ENCODE peak calls at places on chromosome 16, in nine cellular contexts. One of them, this sample, is unnamed.

GRCh38 chr16:22813223-22813945 is 578 bp upstream of the HS3ST2 start:
- DNase-seq in foreskin keratinocyte: peak; percentile 73
- DNase-seq in fibroblast of pulmonary artery: peak; percentile 27
- DNase-seq in mucosa of descending colon: peak; percentile 48
- DNase-seq in retinal pigment epithelial cell: peak; percentile 4
- DNase-seq in brain microvascular endothelial cell: no peak
- DNase-seq in Peyer's patch: no peak
- DNase-seq in fibroblast of the aortic adventitia: peak; percentile 11
- DNase-seq in AG09319: no peak
- DNase-seq in this sample: peak; percentile 89

GRCh38 chr16:13969711-13970110 is 49.8 kb downstream of the ERCC4 start:
- DNase-seq in foreskin keratinocyte: no peak
- DNase-seq in fibroblast of pulmonary artery: no peak
- DNase-seq in mucosa of descending colon: no peak
- DNase-seq in retinal pigment epithelial cell: no peak
- DNase-seq in brain microvascular endothelial cell: no peak
- DNase-seq in Peyer's patch: no peak
- DNase-seq in fibroblast of the aortic adventitia: no peak
- DNase-seq in AG09319: no peak
- DNase-seq in this sample: no peak

GRCh38 chr16:20385844-20386832 is 18.4 kb downstream of the PDILT start:
- DNase-seq in foreskin keratinocyte: peak; percentile 7
- DNase-seq in fibroblast of pulmonary artery: peak; percentile 62
- DNase-seq in mucosa of descending colon: peak; percentile 76
- DNase-seq in retinal pigment epithelial cell: no peak
- DNase-seq in brain microvascular endothelial cell: peak; percentile 48
- DNase-seq in Peyer's patch: peak; percentile 25
- DNase-seq in fibroblast of the aortic adventitia: peak; percentile 54
- DNase-seq in AG09319: peak; percentile 3
- DNase-seq in this sample: peak; percentile 73

GRCh38 chr16:2595376-2596200 is 57.8 kb downstream of the PDPK1 start:
- DNase-seq in foreskin keratinocyte: no peak
- DNase-seq in fibroblast of pulmonary artery: no peak
- DNase-seq in mucosa of descending colon: no peak
- DNase-seq in retinal pigment epithelial cell: no peak
- DNase-seq in brain microvascular endothelial cell: no peak
- DNase-seq in Peyer's patch: no peak
- DNase-seq in fibroblast of the aortic adventitia: no peak
- DNase-seq in AG09319: no peak
- DNase-seq in this sample: no peak

GRCh38 chr16:13270602-13271001 is 369.2 kb downstream of the SHISA9 start:
- DNase-seq in foreskin keratinocyte: no peak
- DNase-seq in fibroblast of pulmonary artery: no peak
- DNase-seq in mucosa of descending colon: no peak
- DNase-seq in retinal pigment epithelial cell: no peak
- DNase-seq in brain microvascular endothelial cell: no peak
- DNase-seq in Peyer's patch: no peak
- DNase-seq in fibroblast of the aortic adventitia: no peak
- DNase-seq in AG09319: no peak
- DNase-seq in this sample: no peak

GRCh38 chr16:88535181-88535856 is 34.9 kb upstream of the ZC3H18 start:
- DNase-seq in foreskin keratinocyte: no peak
- DNase-seq in fibroblast of pulmonary artery: no peak
- DNase-seq in mucosa of descending colon: no peak
- DNase-seq in retinal pigment epithelial cell: no peak
- DNase-seq in brain microvascular endothelial cell: no peak
- DNase-seq in Peyer's patch: no peak
- DNase-seq in fibroblast of the aortic adventitia: no peak
- DNase-seq in AG09319: no peak
- DNase-seq in this sample: no peak

GRCh38 chr16:69600202-69600601 is 34.4 kb downstream of the NFAT5 start:
- DNase-seq in foreskin keratinocyte: no peak
- DNase-seq in fibroblast of pulmonary artery: no peak
- DNase-seq in mucosa of descending colon: no peak
- DNase-seq in retinal pigment epithelial cell: no peak
- DNase-seq in brain microvascular endothelial cell: no peak
- DNase-seq in Peyer's patch: no peak
- DNase-seq in fibroblast of the aortic adventitia: no peak
- DNase-seq in AG09319: no peak
- DNase-seq in this sample: no peak

GRCh38 chr16:25064967-25065366 is 46.6 kb upstream of the LCMT1 start:
- DNase-seq in foreskin keratinocyte: no peak
- DNase-seq in fibroblast of pulmonary artery: no peak
- DNase-seq in mucosa of descending colon: no peak
- DNase-seq in retinal pigment epithelial cell: peak; percentile 55
- DNase-seq in brain microvascular endothelial cell: no peak
- DNase-seq in Peyer's patch: no peak
- DNase-seq in fibroblast of the aortic adventitia: no peak
- DNase-seq in AG09319: no peak
- DNase-seq in this sample: no peak

GRCh38 chr16:83400234-83400633 is 407.5 kb upstream of the HSBP1 start:
- DNase-seq in foreskin keratinocyte: no peak
- DNase-seq in fibroblast of pulmonary artery: peak; percentile 17
- DNase-seq in mucosa of descending colon: no peak
- DNase-seq in retinal pigment epithelial cell: no peak
- DNase-seq in brain microvascular endothelial cell: no peak
- DNase-seq in Peyer's patch: no peak
- DNase-seq in fibroblast of the aortic adventitia: no peak
- DNase-seq in AG09319: no peak
- DNase-seq in this sample: no peak

GRCh38 chr16:70678898-70679652 is 6.8 kb downstream of the MTSS2 start:
- DNase-seq in foreskin keratinocyte: no peak
- DNase-seq in fibroblast of pulmonary artery: no peak
- DNase-seq in mucosa of descending colon: no peak
- DNase-seq in retinal pigment epithelial cell: no peak
- DNase-seq in brain microvascular endothelial cell: no peak
- DNase-seq in Peyer's patch: no peak
- DNase-seq in fibroblast of the aortic adventitia: no peak
- DNase-seq in AG09319: no peak
- DNase-seq in this sample: no peak

GRCh38 chr16:12067714-12068401 is 91.3 kb downstream of the SNX29 start:
- DNase-seq in foreskin keratinocyte: peak; percentile 24
- DNase-seq in fibroblast of pulmonary artery: peak; percentile 91
- DNase-seq in mucosa of descending colon: peak; percentile 56
- DNase-seq in retinal pigment epithelial cell: peak; percentile 42
- DNase-seq in brain microvascular endothelial cell: peak; percentile 81
- DNase-seq in Peyer's patch: peak; percentile 58
- DNase-seq in fibroblast of the aortic adventitia: peak; percentile 92
- DNase-seq in AG09319: peak; percentile 67
- DNase-seq in this sample: peak; percentile 37

GRCh38 chr16:86778108-86778745 is 199.9 kb downstream of the FOXL1 start:
- DNase-seq in foreskin keratinocyte: no peak
- DNase-seq in fibroblast of pulmonary artery: no peak
- DNase-seq in mucosa of descending colon: no peak
- DNase-seq in retinal pigment epithelial cell: no peak
- DNase-seq in brain microvascular endothelial cell: no peak
- DNase-seq in Peyer's patch: no peak
- DNase-seq in fibroblast of the aortic adventitia: no peak
- DNase-seq in AG09319: no peak
- DNase-seq in this sample: no peak
- TF ChIP-seq CTCF in foreskin keratinocyte: no peak
- TF ChIP-seq CTCF in fibroblast of pulmonary artery: no peak
- TF ChIP-seq CTCF in mucosa of descending colon: no peak
- TF ChIP-seq CTCF in retinal pigment epithelial cell: no peak
- TF ChIP-seq CTCF in brain microvascular endothelial cell: no peak
- TF ChIP-seq CTCF in Peyer's patch: no peak
- TF ChIP-seq CTCF in fibroblast of the aortic adventitia: no peak
- TF ChIP-seq CTCF in AG09319: no peak
- TF ChIP-seq CTCF in this sample: no peak

DNA sequence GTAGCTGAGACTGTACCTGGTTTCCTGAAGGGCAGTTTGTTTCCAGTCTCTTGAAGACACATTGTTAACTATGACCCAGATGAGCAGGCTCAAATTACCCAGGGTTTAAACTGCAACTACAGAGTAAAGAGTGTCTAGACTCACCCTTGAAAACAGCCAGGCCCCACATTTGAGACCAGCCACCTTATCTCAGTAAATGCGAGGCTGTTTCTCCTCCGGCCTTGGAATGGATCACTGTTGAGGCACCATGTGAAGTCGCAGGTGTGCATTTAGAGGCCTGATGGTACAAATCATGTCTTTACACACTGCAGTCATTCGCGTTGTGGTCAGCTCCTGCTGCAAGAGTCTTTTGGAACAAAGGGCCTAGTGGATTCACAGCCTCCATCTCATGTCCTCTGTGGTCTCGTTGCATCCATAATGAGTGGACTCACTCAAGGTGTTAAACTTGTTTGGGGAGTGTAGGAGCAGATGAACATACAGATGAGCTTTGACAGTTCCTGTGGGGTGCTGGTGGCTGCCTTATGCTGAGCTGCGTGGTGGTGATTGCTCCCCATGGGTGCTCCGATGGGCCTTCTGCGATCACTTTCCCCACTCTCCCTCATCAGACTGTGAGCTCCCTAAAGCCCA is 18.5 kb upstream of the N4BP1 start:
- DNase-seq in foreskin keratinocyte: no peak
- DNase-seq in fibroblast of pulmonary artery: no peak
- DNase-seq in mucosa of descending colon: no peak
- DNase-seq in retinal pigment epithelial cell: no peak
- DNase-seq in brain microvascular endothelial cell: no peak
- DNase-seq in Peyer's patch: no peak
- DNase-seq in fibroblast of the aortic adventitia: no peak
- DNase-seq in AG09319: no peak
- DNase-seq in this sample: no peak
- TF ChIP-seq CTCF in foreskin keratinocyte: no peak
- TF ChIP-seq CTCF in fibroblast of pulmonary artery: no peak
- TF ChIP-seq CTCF in mucosa of descending colon: no peak
- TF ChIP-seq CTCF in retinal pigment epithelial cell: no peak
- TF ChIP-seq CTCF in brain microvascular endothelial cell: no peak
- TF ChIP-seq CTCF in Peyer's patch: no peak
- TF ChIP-seq CTCF in fibroblast of the aortic adventitia: no peak
- TF ChIP-seq CTCF in AG09319: no peak
- TF ChIP-seq CTCF in this sample: no peak

DNA sequence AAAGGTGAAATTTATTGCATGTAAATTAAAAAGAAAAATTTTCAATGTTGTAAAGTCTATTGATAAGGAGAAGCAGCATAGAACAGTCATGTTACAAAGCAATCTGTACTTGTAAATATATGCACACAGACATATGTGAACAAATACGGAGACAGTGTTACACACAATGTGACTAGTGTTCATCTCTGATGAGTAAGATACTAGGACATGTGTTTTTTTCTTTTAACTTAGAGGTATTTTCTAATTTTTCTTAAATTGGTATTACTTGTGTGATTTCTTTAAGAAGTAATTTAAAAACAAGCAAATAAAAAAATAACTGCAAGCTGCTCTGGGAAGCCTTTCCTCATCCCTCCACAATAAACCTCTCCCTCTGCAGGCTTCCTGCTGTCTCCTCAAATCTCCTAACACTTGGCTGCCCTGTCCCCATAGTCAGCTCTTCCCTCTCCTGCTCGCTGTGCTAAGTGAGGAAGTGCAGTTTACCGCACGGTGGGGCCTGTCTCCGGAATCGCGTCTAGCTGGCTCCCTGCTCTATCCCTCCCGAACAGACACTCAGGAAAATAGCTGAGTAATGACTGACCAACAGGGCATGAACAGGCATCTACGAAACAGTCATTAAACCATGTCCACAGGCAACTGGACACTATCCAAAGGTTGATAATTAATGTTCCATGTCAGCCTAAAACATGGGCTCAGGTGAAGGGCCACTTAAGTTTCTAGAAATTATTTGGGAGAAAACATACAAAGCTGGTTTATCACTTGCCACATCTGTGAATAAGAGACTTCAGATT is 35.9 kb downstream of the CMTM4 start:
- DNase-seq in foreskin keratinocyte: peak; percentile 41
- DNase-seq in fibroblast of pulmonary artery: peak; percentile 87
- DNase-seq in mucosa of descending colon: peak; percentile 43
- DNase-seq in retinal pigment epithelial cell: peak; percentile 44
- DNase-seq in brain microvascular endothelial cell: peak; percentile 84
- DNase-seq in Peyer's patch: no peak
- DNase-seq in fibroblast of the aortic adventitia: peak; percentile 82
- DNase-seq in AG09319: peak; percentile 39
- DNase-seq in this sample: no peak
- TF ChIP-seq CTCF in foreskin keratinocyte: peak; percentile 52
- TF ChIP-seq CTCF in fibroblast of pulmonary artery: peak; percentile 43
- TF ChIP-seq CTCF in mucosa of descending colon: no peak
- TF ChIP-seq CTCF in retinal pigment epithelial cell: peak; percentile 29
- TF ChIP-seq CTCF in brain microvascular endothelial cell: peak; percentile 59
- TF ChIP-seq CTCF in Peyer's patch: no peak
- TF ChIP-seq CTCF in fibroblast of the aortic adventitia: peak; percentile 52
- TF ChIP-seq CTCF in AG09319: peak; percentile 43
- TF ChIP-seq CTCF in this sample: no peak

GRCh38 chr16:1429631-1430030 is 1.2 kb upstream of the PERCC1 start:
- DNase-seq in foreskin keratinocyte: no peak
- DNase-seq in fibroblast of pulmonary artery: no peak
- DNase-seq in mucosa of descending colon: no peak
- DNase-seq in retinal pigment epithelial cell: no peak
- DNase-seq in brain microvascular endothelial cell: no peak
- DNase-seq in Peyer's patch: no peak
- DNase-seq in fibroblast of the aortic adventitia: no peak
- DNase-seq in AG09319: no peak
- DNase-seq in this sample: no peak

GRCh38 chr16:1431497-1432270 is 806 bp downstream of the PERCC1 start:
- DNase-seq in foreskin keratinocyte: no peak
- DNase-seq in fibroblast of pulmonary artery: no peak
- DNase-seq in mucosa of descending colon: no peak
- DNase-seq in retinal pigment epithelial cell: no peak
- DNase-seq in brain microvascular endothelial cell: no peak
- DNase-seq in Peyer's patch: no peak
- DNase-seq in fibroblast of the aortic adventitia: no peak
- DNase-seq in AG09319: no peak
- DNase-seq in this sample: no peak

GRCh38 chr16:1432388-1433262 is 1.7 kb downstream of the PERCC1 start:
- DNase-seq in foreskin keratinocyte: no peak
- DNase-seq in fibroblast of pulmonary artery: no peak
- DNase-seq in mucosa of descending colon: no peak
- DNase-seq in retinal pigment epithelial cell: no peak
- DNase-seq in brain microvascular endothelial cell: no peak
- DNase-seq in Peyer's patch: no peak
- DNase-seq in fibroblast of the aortic adventitia: no peak
- DNase-seq in AG09319: no peak
- DNase-seq in this sample: no peak

GRCh38 chr16:1430214-1430758 is 592 bp upstream of the PERCC1 start:
- DNase-seq in foreskin keratinocyte: no peak
- DNase-seq in fibroblast of pulmonary artery: no peak
- DNase-seq in mucosa of descending colon: no peak
- DNase-seq in retinal pigment epithelial cell: no peak
- DNase-seq in brain microvascular endothelial cell: no peak
- DNase-seq in Peyer's patch: no peak
- DNase-seq in fibroblast of the aortic adventitia: no peak
- DNase-seq in AG09319: no peak
- DNase-seq in this sample: no peak

DNA sequence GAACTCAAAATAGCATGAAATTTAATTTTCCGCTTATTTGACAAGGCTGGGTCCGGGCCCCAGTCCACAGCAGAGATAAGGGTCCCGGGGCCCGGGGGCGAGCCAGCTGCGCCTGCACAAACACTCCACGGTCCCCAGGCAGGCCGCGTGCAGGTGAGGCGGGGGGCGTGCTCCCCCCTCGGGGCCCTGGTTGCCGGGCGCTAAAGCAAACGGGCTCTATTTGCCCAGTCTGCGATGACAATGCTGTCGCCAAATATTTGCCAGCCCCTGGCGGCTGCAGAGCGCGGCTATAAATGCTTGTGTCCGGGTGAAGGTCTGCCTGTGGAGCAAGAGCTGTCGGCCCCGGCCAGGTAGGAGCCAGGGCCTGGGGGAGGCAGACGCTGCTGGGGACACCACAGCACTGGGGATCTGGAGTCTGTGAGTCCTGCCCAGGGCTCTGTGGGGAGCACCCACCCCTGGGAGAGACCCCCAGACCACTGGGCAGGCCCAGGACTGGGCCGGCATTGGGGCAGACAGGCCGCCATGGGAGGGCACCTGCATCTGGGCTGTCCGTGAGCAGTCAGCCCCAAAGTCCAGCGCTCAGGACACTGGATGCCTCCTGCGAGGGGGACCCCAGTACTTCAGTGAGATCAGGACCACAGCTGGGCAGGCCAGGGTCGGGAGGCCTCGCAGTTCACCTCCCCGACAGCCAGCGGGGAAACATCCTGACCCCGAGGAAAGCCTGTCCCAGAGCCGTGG is at the start of gene PERCC1:
- DNase-seq in foreskin keratinocyte: no peak
- DNase-seq in fibroblast of pulmonary artery: no peak
- DNase-seq in mucosa of descending colon: no peak
- DNase-seq in retinal pigment epithelial cell: no peak
- DNase-seq in brain microvascular endothelial cell: no peak
- DNase-seq in Peyer's patch: no peak
- DNase-seq in fibroblast of the aortic adventitia: no peak
- DNase-seq in AG09319: no peak
- DNase-seq in this sample: peak; percentile 73
- TF ChIP-seq CTCF in foreskin keratinocyte: no peak
- TF ChIP-seq CTCF in fibroblast of pulmonary artery: no peak
- TF ChIP-seq CTCF in mucosa of descending colon: no peak
- TF ChIP-seq CTCF in retinal pigment epithelial cell: no peak
- TF ChIP-seq CTCF in brain microvascular endothelial cell: no peak
- TF ChIP-seq CTCF in Peyer's patch: no peak
- TF ChIP-seq CTCF in fibroblast of the aortic adventitia: no peak
- TF ChIP-seq CTCF in AG09319: no peak
- TF ChIP-seq CTCF in this sample: peak; percentile 55